ENCODE peak calls at places on chromosomes 2 and 18, in four cellular contexts. A is mesenchymal stem cell, S is IMR-90, H is neuronal stem cell. K is an unnamed sample. For H3K4me1, the result is how much of the 10 kb centered on the place peaks cover.

GRCh38 chr2:145230546-145230945 is 710.6 kb upstream of the ZEB2 start:
- DNase-seq in S (peak), A (peak), H (no peak), K (no peak)

GRCh38 chr2:10537522-10538195 is 89.5 kb upstream of the ODC1 start:
- DNase-seq in A (no peak), S (no peak), H (no peak), K (no peak)

GRCh38 chr2:118089015-118089800 is 937 bp downstream of the INSIG2 start:
- DNase-seq in S (peak), A (peak), H (peak), K (peak)

GRCh38 chr18:26258711-26259110 is 32.5 kb downstream of the TAF4B start:
- DNase-seq in S (no peak), H (no peak), A (no peak), K (no peak)

GRCh38 chr2:54634564-54635511 is 88.6 kb upstream of the EML6 start:
- DNase-seq in A (peak), S (peak), H (no peak), K (peak)

GRCh38 chr2:42840141-42840540 is 47.8 kb upstream of the HAAO start:
- DNase-seq in A (no peak), H (no peak), S (no peak), K (no peak)

GRCh38 chr2:237558918-237559645 is 7.3 kb upstream of the PRLH start:
- DNase-seq in A (peak), H (no peak), S (peak), K (no peak)

GRCh38 chr2:42917374-42918017 is 125.1 kb upstream of the HAAO start:
- DNase-seq in S (peak), H (no peak), A (peak), K (no peak)

GRCh38 chr2:200455958-200456421 is 53.9 kb downstream of the KCTD18 start:
- DNase-seq in H (no peak), A (peak), S (no peak), K (no peak)

GRCh38 chr2:180707867-180708205 is 272.6 kb upstream of the UBE2E3 start:
- DNase-seq in H (peak), A (peak), S (peak), K (peak)

GRCh38 chr2:102708847-102709559 is 52.8 kb upstream of the TMEM182 start:
- DNase-seq in A (peak), S (peak), H (no peak), K (peak)

GRCh38 chr2:69200107-69200520 is 186.9 kb downstream of the GFPT1 start:
- DNase-seq in S (peak), A (peak), H (no peak), K (no peak)

GRCh38 chr18:42112657-42113420 is 157.8 kb downstream of the PIK3C3 start:
- DNase-seq in H (no peak), S (no peak), A (no peak), K (no peak)

GRCh38 chr18:68461635-68462034 is 253.3 kb downstream of the TMX3 start:
- DNase-seq in H (no peak), A (no peak), S (no peak), K (no peak)

GRCh38 chr18:75139226-75139911 is 69.6 kb downstream of the PTGR3 start:
- DNase-seq in S (no peak), A (no peak), H (no peak), K (no peak)

GRCh38 chr2:162153608-162154224 is 1.7 kb upstream of the GCG start:
- DNase-seq in S (peak), H (peak), A (peak), K (peak)

GRCh38 chr2:67974564-67975430 is 88.0 kb downstream of the C1D start:
- DNase-seq in H (no peak), A (no peak), S (no peak), K (no peak)

GRCh38 chr2:207676827-207677354 is 34.5 kb upstream of the CCNYL1 start:
- DNase-seq in S (peak), A (peak), H (no peak), K (peak)

GRCh38 chr2:69437751-69438154 is 518 bp upstream of the NFU1 start:
- DNase-seq in S (no peak), A (no peak), H (no peak), K (no peak)

GRCh38 chr2:96762529-96763253 is 2.0 kb downstream of the CNNM4 start:
- DNase-seq in S (no peak), A (no peak), H (peak), K (peak)

GRCh38 chr2:171281116-171281515 is 120.4 kb upstream of the TLK1 start:
- DNase-seq in S (no peak), H (no peak), A (no peak), K (no peak)

GRCh38 chr2:42414648-42415047 is 53.6 kb upstream of the COX7A2L start:
- DNase-seq in A (no peak), S (no peak), H (no peak), K (no peak)

GRCh38 chr2:117128471-117128870 is 686.0 kb upstream of the DDX18 start:
- DNase-seq in H (no peak), S (no peak), A (peak), K (no peak)

GRCh38 chr2:97738236-97739019 is 25.1 kb downstream of the ZAP70 start:
- DNase-seq in H (no peak), A (no peak), S (no peak), K (no peak)

GRCh38 chr2:132677661-132678060 is 7.7 kb upstream of the LYPD1 start:
- DNase-seq in A (no peak), S (peak), H (no peak), K (no peak)

GRCh38 chr2:18659891-18660290 is 70.5 kb upstream of the NT5C1B start:
- DNase-seq in A (no peak), H (no peak), S (no peak), K (no peak)

GRCh38 chr2:121062493-121062892 is 222.5 kb downstream of the TFCP2L1 start:
- DNase-seq in S (no peak), A (no peak), H (no peak), K (no peak)

GRCh38 chr2:158325031-158325781 is 131.3 kb downstream of the CCDC148 start:
- DNase-seq in A (peak), H (no peak), S (peak), K (no peak)

GRCh38 chr2:214587442-214587841 is 176.6 kb downstream of the VWC2L start:
- DNase-seq in H (no peak), A (no peak), S (no peak), K (peak)

GRCh38 chr2:108820439-108820838 is 33.9 kb downstream of the CCDC138 start:
- DNase-seq in A (no peak), H (no peak), S (no peak), K (no peak)

GRCh38 chr2:178258916-178259315 is 64.6 kb downstream of the OSBPL6 start:
- DNase-seq in A (no peak), S (peak), H (no peak), K (no peak)

GRCh38 chr18:77110936-77111335 is 21.6 kb downstream of the MBP start:
- DNase-seq in S (no peak), A (no peak), H (no peak), K (no peak)
- H3K4me1 ChIP-seq in S (under half), A (under half), H (under half), K (under half)

GRCh38 chr18:35585608-35586007 is 4.1 kb downstream of the GALNT1 start:
- DNase-seq in S (no peak), A (no peak), H (no peak), K (no peak)
- H3K4ac ChIP-seq in S (no peak), A (no peak), H (no peak), K (no peak)

DNA sequence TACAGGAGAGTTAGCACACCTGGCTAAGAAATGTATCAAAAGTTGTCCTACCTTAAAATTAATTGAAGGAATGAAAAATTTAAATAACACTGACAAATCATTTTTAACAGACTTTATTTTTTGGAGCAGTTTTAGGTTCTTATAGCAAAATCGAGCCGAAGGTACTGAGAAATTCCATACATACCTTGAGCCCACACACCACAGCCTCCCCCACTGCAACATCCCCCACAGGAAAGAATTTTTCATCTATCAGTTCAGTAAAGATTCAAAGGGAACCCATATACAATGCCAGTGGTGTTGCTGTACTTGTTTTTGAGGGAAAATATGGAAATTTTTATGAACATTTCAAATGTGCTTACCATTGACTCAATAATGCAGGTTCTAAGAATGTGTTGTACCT is 169.8 kb upstream of the HS6ST1 start:
- DNase-seq in H (no peak), A (no peak), S (no peak), K (peak)
- H3K4me3 ChIP-seq in H (no peak), A (no peak), S (no peak), K (no peak)

GRCh38 chr2:111659361-111660281 is 224.4 kb downstream of the ANAPC1 start:
- DNase-seq in S (peak), H (no peak), A (peak), K (peak)
- H3K4me1 ChIP-seq in S (under half), H (under half), A (under half), K (under half)

GRCh38 chr18:35240664-35241522 is at the start of gene ZNF397:
- DNase-seq in H (peak), A (peak), S (peak), K (peak)
- H3K4ac ChIP-seq in H (no peak), A (peak), S (peak), K (peak)

GRCh38 chr2:3195865-3196504 is 181.6 kb downstream of the EIPR1 start:
- DNase-seq in S (no peak), A (no peak), H (no peak), K (no peak)
- H3K4me3 ChIP-seq in S (no peak), A (no peak), H (no peak), K (no peak)

GRCh38 chr2:47504174-47504810 is 101.3 kb downstream of the MSH2 start:
- DNase-seq in S (no peak), A (no peak), H (no peak), K (no peak)
- H3K4me1 ChIP-seq in S (under half), A (under half), H (under half), K (under half)

GRCh38 chr2:104658149-104658839 is 195.6 kb upstream of the POU3F3 start:
- DNase-seq in S (no peak), A (no peak), H (peak), K (peak)
- H3K4ac ChIP-seq in S (no peak), A (no peak), H (no peak), K (no peak)

GRCh38 chr2:38568724-38569478 is 33.8 kb downstream of the HNRNPLL start:
- DNase-seq in H (no peak), S (no peak), A (no peak), K (no peak)
- H3K4me3 ChIP-seq in H (no peak), S (no peak), A (no peak), K (no peak)

GRCh38 chr2:60515751-60516226 is 37.7 kb downstream of the BCL11A start:
- DNase-seq in H (no peak), S (peak), A (peak), K (no peak)

GRCh38 chr2:60518567-60518966 is 34.9 kb downstream of the BCL11A start:
- DNase-seq in S (no peak), H (no peak), A (no peak), K (no peak)

GRCh38 chr2:60517441-60517840 is 36.0 kb downstream of the BCL11A start:
- DNase-seq in H (no peak), A (no peak), S (peak), K (no peak)

GRCh38 chr2:60516383-60516811 is 37.1 kb downstream of the BCL11A start:
- DNase-seq in H (no peak), S (peak), A (peak), K (peak)

DNA sequence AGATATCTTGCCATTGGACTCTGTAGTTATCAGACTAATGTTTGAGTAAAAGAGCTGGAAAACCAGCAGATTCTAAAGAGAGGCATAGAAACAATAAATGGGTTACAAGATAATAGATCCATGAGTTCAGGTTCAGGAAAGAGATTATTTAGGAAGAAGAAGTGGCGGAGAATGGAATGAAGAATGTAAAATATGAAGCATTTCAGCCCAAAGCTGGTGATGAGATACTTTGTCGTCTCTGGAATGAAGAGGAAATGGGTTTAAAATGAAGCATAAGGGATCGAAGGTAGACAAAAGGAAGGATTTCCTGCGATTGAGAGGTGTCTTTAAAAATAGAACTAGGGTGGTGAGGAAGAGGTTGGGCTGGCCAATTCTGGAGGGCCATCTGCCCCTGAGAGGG is 36.6 kb downstream of the BCL11A start:
- DNase-seq in H (no peak), A (no peak), S (no peak), K (no peak)
- H3K4me1 ChIP-seq in H (under half), A (under half), S (under half), K (under half)

K was measured in mesendoderm.